ENCODE peak calls at places on chromosome X, in six cellular contexts. One of them, this sample, is unnamed.

GRCh38 chrX:51461053-51462050 is 35.0 kb downstream of the NUDT11 start:
- DNase-seq in osteoblast: peak; percentile 18
- DNase-seq in upper lobe of right lung: no peak
- DNase-seq in GM23338: peak; percentile 61
- DNase-seq in SJSA1: peak; percentile 11
- DNase-seq in pancreas: no peak
- DNase-seq in this sample: no peak

GRCh38 chrX:148871422-148872152 is 371.2 kb downstream of the AFF2 start:
- DNase-seq in osteoblast: no peak
- DNase-seq in upper lobe of right lung: no peak
- DNase-seq in GM23338: no peak
- DNase-seq in SJSA1: peak; percentile 19
- DNase-seq in pancreas: no peak
- DNase-seq in this sample: no peak

GRCh38 chrX:100895365-100896075 is 21.4 kb upstream of the NOX1 start:
- DNase-seq in osteoblast: no peak
- DNase-seq in upper lobe of right lung: no peak
- DNase-seq in GM23338: peak; percentile 70
- DNase-seq in SJSA1: peak; percentile 4
- DNase-seq in pancreas: no peak
- DNase-seq in this sample: no peak

GRCh38 chrX:110026099-110026844 is 23.4 kb downstream of the TMEM164 start:
- DNase-seq in osteoblast: no peak
- DNase-seq in upper lobe of right lung: no peak
- DNase-seq in GM23338: no peak
- DNase-seq in SJSA1: no peak
- DNase-seq in pancreas: no peak
- DNase-seq in this sample: no peak

GRCh38 chrX:2854918-2855317 is 26.2 kb downstream of the GYG2 start:
- DNase-seq in osteoblast: no peak
- DNase-seq in upper lobe of right lung: no peak
- DNase-seq in GM23338: no peak
- DNase-seq in SJSA1: no peak
- DNase-seq in pancreas: no peak
- DNase-seq in this sample: no peak

GRCh38 chrX:111837226-111837625 is 38.8 kb upstream of the TRPC5OS start:
- DNase-seq in osteoblast: no peak
- DNase-seq in upper lobe of right lung: no peak
- DNase-seq in GM23338: no peak
- DNase-seq in SJSA1: no peak
- DNase-seq in pancreas: no peak
- DNase-seq in this sample: no peak

GRCh38 chrX:106898462-106898861 is 4.7 kb downstream of the RIPPLY1 start:
- DNase-seq in osteoblast: no peak
- DNase-seq in upper lobe of right lung: no peak
- DNase-seq in GM23338: peak; percentile 67
- DNase-seq in SJSA1: peak; percentile 21
- DNase-seq in pancreas: peak; percentile 7
- DNase-seq in this sample: no peak

GRCh38 chrX:26586570-26586969 is 370.6 kb downstream of the MAGEB5 start:
- DNase-seq in osteoblast: no peak
- DNase-seq in upper lobe of right lung: no peak
- DNase-seq in GM23338: no peak
- DNase-seq in SJSA1: no peak
- DNase-seq in pancreas: no peak
- DNase-seq in this sample: peak; percentile 14

GRCh38 chrX:132984058-132984650 is 25.7 kb upstream of the HS6ST2 start:
- DNase-seq in osteoblast: no peak
- DNase-seq in upper lobe of right lung: no peak
- DNase-seq in GM23338: no peak
- DNase-seq in SJSA1: no peak
- DNase-seq in pancreas: no peak
- DNase-seq in this sample: no peak

GRCh38 chrX:83511208-83511607 is 3.1 kb downstream of the POU3F4 start:
- DNase-seq in osteoblast: peak; percentile 8
- DNase-seq in upper lobe of right lung: no peak
- DNase-seq in GM23338: peak; percentile 41
- DNase-seq in SJSA1: no peak
- DNase-seq in pancreas: no peak
- DNase-seq in this sample: no peak

GRCh38 chrX:71492086-71493065 is 40.5 kb upstream of the OGT start:
- DNase-seq in osteoblast: peak; percentile 74
- DNase-seq in upper lobe of right lung: peak; percentile 77
- DNase-seq in GM23338: peak; percentile 39
- DNase-seq in SJSA1: peak; percentile 38
- DNase-seq in pancreas: peak; percentile 23
- DNase-seq in this sample: peak; percentile 22

GRCh38 chrX:103585421-103586313 is at the start of gene TCEAL4:
- DNase-seq in osteoblast: peak; percentile 65
- DNase-seq in upper lobe of right lung: peak; percentile 84
- DNase-seq in GM23338: peak; percentile 61
- DNase-seq in SJSA1: peak; percentile 18
- DNase-seq in pancreas: peak; percentile 30
- DNase-seq in this sample: peak; percentile 77

GRCh38 chrX:13721371-13721770 is 13.0 kb downstream of the TRAPPC2 start:
- DNase-seq in osteoblast: no peak
- DNase-seq in upper lobe of right lung: no peak
- DNase-seq in GM23338: no peak
- DNase-seq in SJSA1: no peak
- DNase-seq in pancreas: no peak
- DNase-seq in this sample: no peak

GRCh38 chrX:116111497-116111896 is 59.0 kb upstream of the AGTR2 start:
- DNase-seq in osteoblast: no peak
- DNase-seq in upper lobe of right lung: no peak
- DNase-seq in GM23338: no peak
- DNase-seq in SJSA1: no peak
- DNase-seq in pancreas: no peak
- DNase-seq in this sample: no peak

GRCh38 chrX:129704491-129704890 is 34.3 kb upstream of the XPNPEP2 start:
- DNase-seq in osteoblast: no peak
- DNase-seq in upper lobe of right lung: no peak
- DNase-seq in GM23338: no peak
- DNase-seq in SJSA1: no peak
- DNase-seq in pancreas: no peak
- DNase-seq in this sample: no peak

GRCh38 chrX:150581093-150581775 is 12.8 kb downstream of the MTM1 start:
- DNase-seq in osteoblast: no peak
- DNase-seq in upper lobe of right lung: no peak
- DNase-seq in GM23338: no peak
- DNase-seq in SJSA1: peak; percentile 78
- DNase-seq in pancreas: no peak
- DNase-seq in this sample: no peak

GRCh38 chrX:79477691-79478090 is 110.6 kb upstream of the ITM2A start:
- DNase-seq in osteoblast: no peak
- DNase-seq in upper lobe of right lung: no peak
- DNase-seq in GM23338: no peak
- DNase-seq in SJSA1: no peak
- DNase-seq in pancreas: no peak
- DNase-seq in this sample: no peak

GRCh38 chrX:21166302-21166982 is 207.8 kb upstream of the CNKSR2 start:
- DNase-seq in osteoblast: no peak
- DNase-seq in upper lobe of right lung: no peak
- DNase-seq in GM23338: peak; percentile 41
- DNase-seq in SJSA1: peak; percentile 65
- DNase-seq in pancreas: no peak
- DNase-seq in this sample: no peak

GRCh38 chrX:72620550-72621145 is 48.0 kb upstream of the HDAC8 start:
- DNase-seq in osteoblast: no peak
- DNase-seq in upper lobe of right lung: no peak
- DNase-seq in GM23338: peak; percentile 1
- DNase-seq in SJSA1: peak; percentile 49
- DNase-seq in pancreas: peak; percentile 84
- DNase-seq in this sample: no peak

GRCh38 chrX:72624194-72624593 is 51.6 kb upstream of the HDAC8 start:
- DNase-seq in osteoblast: no peak
- DNase-seq in upper lobe of right lung: no peak
- DNase-seq in GM23338: no peak
- DNase-seq in SJSA1: no peak
- DNase-seq in pancreas: no peak
- DNase-seq in this sample: no peak

GRCh38 chrX:72621619-72622485 is 49.2 kb upstream of the HDAC8 start:
- DNase-seq in osteoblast: no peak
- DNase-seq in upper lobe of right lung: no peak
- DNase-seq in GM23338: no peak
- DNase-seq in SJSA1: peak; percentile 19
- DNase-seq in pancreas: no peak
- DNase-seq in this sample: no peak

GRCh38 chrX:72621163-72621562 is 48.5 kb upstream of the HDAC8 start:
- DNase-seq in osteoblast: no peak
- DNase-seq in upper lobe of right lung: no peak
- DNase-seq in GM23338: no peak
- DNase-seq in SJSA1: peak; percentile 1
- DNase-seq in pancreas: peak; percentile 3
- DNase-seq in this sample: no peak
- H3K27me3 ChIP-seq in osteoblast: peaks cover 7% of the 10 kb centered on the region
- H3K27me3 ChIP-seq in upper lobe of right lung: no peaks in the 10 kb centered on the region
- H3K27me3 ChIP-seq in GM23338: no peaks in the 10 kb centered on the region
- H3K27me3 ChIP-seq in SJSA1: no peaks in the 10 kb centered on the region
- H3K27me3 ChIP-seq in pancreas: no peaks in the 10 kb centered on the region
- H3K27me3 ChIP-seq in this sample: peaks cover 33% of the 10 kb centered on the region

GRCh38 chrX:113457719-113458118 is 617.1 kb upstream of the AMOT start:
- DNase-seq in osteoblast: no peak
- DNase-seq in upper lobe of right lung: no peak
- DNase-seq in GM23338: no peak
- DNase-seq in SJSA1: no peak
- DNase-seq in pancreas: no peak
- DNase-seq in this sample: no peak
- H3K27me3 ChIP-seq in osteoblast: peaks cover 4% of the 10 kb centered on the region
- H3K27me3 ChIP-seq in upper lobe of right lung: no peaks in the 10 kb centered on the region
- H3K27me3 ChIP-seq in GM23338: no peaks in the 10 kb centered on the region
- H3K27me3 ChIP-seq in SJSA1: no peaks in the 10 kb centered on the region
- H3K27me3 ChIP-seq in pancreas: no peaks in the 10 kb centered on the region
- H3K27me3 ChIP-seq in this sample: no peaks in the 10 kb centered on the region

DNA sequence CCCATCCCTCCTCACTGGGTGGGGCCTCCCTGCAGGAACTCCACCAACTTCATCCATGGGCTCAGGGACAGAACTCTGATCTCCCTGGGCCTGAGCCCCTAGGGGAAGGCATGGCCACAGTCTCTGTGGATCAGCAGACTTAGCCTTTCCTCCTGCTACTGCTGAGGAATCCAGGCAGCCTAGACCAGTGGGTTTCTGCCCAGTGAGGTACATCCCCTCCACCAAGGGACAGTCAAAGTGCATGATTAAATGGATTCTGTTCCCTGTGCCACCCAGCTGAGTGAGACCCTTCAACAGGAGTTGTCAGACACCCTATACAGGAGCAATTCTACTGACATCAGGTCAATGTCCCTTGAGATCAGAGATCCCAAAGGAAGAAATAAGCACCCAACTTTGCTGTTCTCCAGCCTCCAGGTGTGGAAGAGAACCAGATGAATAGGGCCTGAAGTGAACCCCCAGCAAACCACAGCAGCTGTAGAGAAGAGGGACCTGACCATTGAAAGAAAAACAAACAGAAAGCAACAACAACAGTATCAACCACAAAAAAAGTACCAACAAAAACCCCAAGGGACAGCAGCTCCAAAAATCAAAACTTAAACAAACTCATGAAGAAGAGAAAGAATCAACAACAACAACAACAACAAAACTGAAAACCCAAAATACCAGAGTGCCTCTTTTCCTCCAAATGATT is 84.8 kb downstream of the CHIC1 start:
- DNase-seq in osteoblast: no peak
- DNase-seq in upper lobe of right lung: no peak
- DNase-seq in GM23338: no peak
- DNase-seq in SJSA1: no peak
- DNase-seq in pancreas: no peak
- DNase-seq in this sample: no peak
- H3K27me3 ChIP-seq in osteoblast: no peaks in the 10 kb centered on the region
- H3K27me3 ChIP-seq in upper lobe of right lung: no peaks in the 10 kb centered on the region
- H3K27me3 ChIP-seq in GM23338: no peaks in the 10 kb centered on the region
- H3K27me3 ChIP-seq in SJSA1: no peaks in the 10 kb centered on the region
- H3K27me3 ChIP-seq in pancreas: no peaks in the 10 kb centered on the region
- H3K27me3 ChIP-seq in this sample: no peaks in the 10 kb centered on the region

GRCh38 chrX:153647461-153648357 is 706 bp downstream of the DUSP9 start:
- DNase-seq in osteoblast: peak; percentile 81
- DNase-seq in upper lobe of right lung: no peak
- DNase-seq in GM23338: no peak
- DNase-seq in SJSA1: no peak
- DNase-seq in pancreas: no peak
- DNase-seq in this sample: no peak
- H3K27me3 ChIP-seq in osteoblast: peaks cover 34% of the 10 kb centered on the region
- H3K27me3 ChIP-seq in upper lobe of right lung: peaks cover 6% of the 10 kb centered on the region
- H3K27me3 ChIP-seq in GM23338: peaks cover 67% of the 10 kb centered on the region
- H3K27me3 ChIP-seq in SJSA1: peaks cover 19% of the 10 kb centered on the region
- H3K27me3 ChIP-seq in pancreas: peaks cover 24% of the 10 kb centered on the region
- H3K27me3 ChIP-seq in this sample: no peaks in the 10 kb centered on the region

GRCh38 chrX:69076084-69076483 is 89.2 kb downstream of the PJA1 start:
- DNase-seq in osteoblast: no peak
- DNase-seq in upper lobe of right lung: no peak
- DNase-seq in GM23338: no peak
- DNase-seq in SJSA1: no peak
- DNase-seq in pancreas: no peak
- DNase-seq in this sample: no peak

GRCh38 chrX:69073241-69073640 is 92.0 kb downstream of the PJA1 start:
- DNase-seq in osteoblast: no peak
- DNase-seq in upper lobe of right lung: no peak
- DNase-seq in GM23338: no peak
- DNase-seq in SJSA1: no peak
- DNase-seq in pancreas: no peak
- DNase-seq in this sample: no peak

GRCh38 chrX:69072486-69073006 is 92.7 kb downstream of the PJA1 start:
- DNase-seq in osteoblast: no peak
- DNase-seq in upper lobe of right lung: no peak
- DNase-seq in GM23338: no peak
- DNase-seq in SJSA1: no peak
- DNase-seq in pancreas: no peak
- DNase-seq in this sample: no peak

GRCh38 chrX:69074726-69075125 is 90.5 kb downstream of the PJA1 start:
- DNase-seq in osteoblast: no peak
- DNase-seq in upper lobe of right lung: no peak
- DNase-seq in GM23338: no peak
- DNase-seq in SJSA1: no peak
- DNase-seq in pancreas: no peak
- DNase-seq in this sample: no peak

DNA sequence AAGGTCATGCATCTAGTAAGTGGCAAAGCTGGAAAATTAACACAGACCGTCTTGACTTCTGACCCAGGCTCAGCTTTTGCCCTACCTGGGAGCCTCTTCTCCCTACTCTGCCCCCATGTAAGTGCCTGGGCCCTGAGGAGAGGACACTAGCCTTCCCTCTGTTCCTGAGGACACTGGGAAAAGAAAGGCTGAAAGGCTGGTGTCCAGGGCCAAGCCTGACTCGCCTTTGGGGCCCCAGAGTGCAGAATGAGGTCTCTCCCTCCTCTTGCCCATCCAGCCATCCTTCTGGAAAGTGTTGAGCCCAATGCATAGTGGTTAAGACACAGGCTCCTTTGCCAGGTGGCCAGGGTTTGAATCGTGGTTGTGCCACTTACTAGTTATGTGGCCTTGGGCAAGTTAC is 91.5 kb downstream of the PJA1 start:
- DNase-seq in osteoblast: no peak
- DNase-seq in upper lobe of right lung: no peak
- DNase-seq in GM23338: no peak
- DNase-seq in SJSA1: no peak
- DNase-seq in pancreas: no peak
- DNase-seq in this sample: no peak
- H3K27me3 ChIP-seq in osteoblast: peaks cover 40% of the 10 kb centered on the region
- H3K27me3 ChIP-seq in upper lobe of right lung: no peaks in the 10 kb centered on the region
- H3K27me3 ChIP-seq in GM23338: no peaks in the 10 kb centered on the region
- H3K27me3 ChIP-seq in SJSA1: no peaks in the 10 kb centered on the region
- H3K27me3 ChIP-seq in pancreas: no peaks in the 10 kb centered on the region
- H3K27me3 ChIP-seq in this sample: peaks cover 27% of the 10 kb centered on the region

This sample was measured in dorsolateral prefrontal cortex.